ENCODE peak calls at places on chromosomes 4 and X, in six cellular contexts. J is mammary epithelial cell, R is breast epithelium, X is lower lobe of right lung, V is Peyer's patch, Y is caudate nucleus. O is an unnamed sample.

GRCh38 chr4:153822316-153822715 is 33.4 kb upstream of the SFRP2 start:
- DNase-seq in J (peak), R (no peak), X (no peak), V (no peak), Y (no peak), O (no peak)

GRCh38 chrX:115687595-115687994 is 126.6 kb downstream of the PLS3 start:
- DNase-seq in J (no peak), R (no peak), X (no peak), V (no peak), Y (no peak), O (no peak)

GRCh38 chrX:49184294-49185061 is 1.7 kb downstream of the PRICKLE3 start:
- DNase-seq in J (peak), R (peak), X (peak), V (peak), Y (peak), O (no peak)

GRCh38 chr4:96097040-96097607 is 257.2 kb downstream of the PDHA2 start:
- DNase-seq in J (peak), R (no peak), X (no peak), V (no peak), Y (no peak), O (no peak)

GRCh38 chr4:15976456-15977096 is 13.6 kb upstream of the FGFBP2 start:
- DNase-seq in J (no peak), R (no peak), X (no peak), V (no peak), Y (no peak), O (no peak)

GRCh38 chr4:4559596-4559995 is 17.7 kb upstream of the STX18 start:
- DNase-seq in J (peak), R (no peak), X (no peak), V (no peak), Y (no peak), O (no peak)

GRCh38 chr4:3747582-3747906 is 18.6 kb upstream of the ADRA2C start:
- DNase-seq in J (no peak), R (no peak), X (no peak), V (no peak), Y (no peak), O (no peak)

GRCh38 chr4:47662975-47663374 is 174.9 kb downstream of the CORIN start:
- DNase-seq in J (no peak), R (no peak), X (no peak), V (no peak), Y (no peak), O (no peak)

GRCh38 chr4:176422031-176422430 is 102.3 kb downstream of the SPCS3 start:
- DNase-seq in J (no peak), R (no peak), X (no peak), V (no peak), Y (no peak), O (no peak)

GRCh38 chrX:109840585-109840984 is 107.5 kb upstream of the ACSL4 start:
- DNase-seq in J (peak), R (no peak), X (no peak), V (no peak), Y (peak), O (peak)

GRCh38 chr4:81049861-81050423 is 19.4 kb downstream of the BMP3 start:
- DNase-seq in J (no peak), R (no peak), X (no peak), V (no peak), Y (no peak), O (no peak)

GRCh38 chr4:123418486-123418931 is 21.9 kb downstream of the SPRY1 start:
- DNase-seq in J (peak), R (no peak), X (no peak), V (no peak), Y (no peak), O (no peak)

GRCh38 chr4:2388430-2389182 is 29.8 kb downstream of the ZFYVE28 start:
- DNase-seq in J (no peak), R (no peak), X (no peak), V (no peak), Y (no peak), O (no peak)

GRCh38 chr4:6402566-6403399 is 69.6 kb downstream of the PPP2R2C start:
- DNase-seq in J (no peak), R (no peak), X (no peak), V (no peak), Y (no peak), O (no peak)

GRCh38 chrX:48616575-48616974 is 19.3 kb downstream of the WDR13 start:
- DNase-seq in J (no peak), R (no peak), X (no peak), V (no peak), Y (no peak), O (no peak)

GRCh38 chr4:185773419-185773818 is 38.6 kb downstream of the SORBS2 start:
- DNase-seq in J (no peak), R (no peak), X (peak), V (no peak), Y (no peak), O (no peak)

GRCh38 chr4:174918058-174918457 is at the start of gene ADAM29:
- DNase-seq in J (no peak), R (no peak), X (no peak), V (no peak), Y (no peak), O (no peak)
- H3K27ac ChIP-seq in J (no peak), R (no peak), X (no peak), V (no peak), Y (no peak), O (no peak)

GRCh38 chr4:141099326-141099725 is 33.9 kb downstream of the RNF150 start:
- DNase-seq in J (no peak), R (no peak), X (no peak), V (no peak), Y (no peak), O (no peak)

GRCh38 chr4:141102367-141102766 is 30.9 kb downstream of the RNF150 start:
- DNase-seq in J (peak), R (no peak), X (no peak), V (no peak), Y (no peak), O (no peak)

GRCh38 chr4:141098163-141098562 is 35.1 kb downstream of the RNF150 start:
- DNase-seq in J (no peak), R (no peak), X (no peak), V (no peak), Y (no peak), O (no peak)
- H3K27ac ChIP-seq in J (no peak), R (no peak), X (no peak), V (no peak), Y (no peak), O (no peak)

GRCh38 chr4:48899432-48899749 is 7.2 kb downstream of the OCIAD2 start:
- DNase-seq in J (no peak), R (no peak), X (no peak), V (no peak), Y (no peak), O (no peak)
- H3K27ac ChIP-seq in J (no peak), R (no peak), X (no peak), V (no peak), Y (no peak), O (no peak)

GRCh38 chrX:122087353-122087752 is 1039.9 kb downstream of the GLUD2 start:
- DNase-seq in J (no peak), R (no peak), X (no peak), V (no peak), Y (no peak), O (no peak)
- H3K27ac ChIP-seq in J (no peak), R (peak), X (no peak), V (no peak), Y (no peak), O (no peak)

DNA sequence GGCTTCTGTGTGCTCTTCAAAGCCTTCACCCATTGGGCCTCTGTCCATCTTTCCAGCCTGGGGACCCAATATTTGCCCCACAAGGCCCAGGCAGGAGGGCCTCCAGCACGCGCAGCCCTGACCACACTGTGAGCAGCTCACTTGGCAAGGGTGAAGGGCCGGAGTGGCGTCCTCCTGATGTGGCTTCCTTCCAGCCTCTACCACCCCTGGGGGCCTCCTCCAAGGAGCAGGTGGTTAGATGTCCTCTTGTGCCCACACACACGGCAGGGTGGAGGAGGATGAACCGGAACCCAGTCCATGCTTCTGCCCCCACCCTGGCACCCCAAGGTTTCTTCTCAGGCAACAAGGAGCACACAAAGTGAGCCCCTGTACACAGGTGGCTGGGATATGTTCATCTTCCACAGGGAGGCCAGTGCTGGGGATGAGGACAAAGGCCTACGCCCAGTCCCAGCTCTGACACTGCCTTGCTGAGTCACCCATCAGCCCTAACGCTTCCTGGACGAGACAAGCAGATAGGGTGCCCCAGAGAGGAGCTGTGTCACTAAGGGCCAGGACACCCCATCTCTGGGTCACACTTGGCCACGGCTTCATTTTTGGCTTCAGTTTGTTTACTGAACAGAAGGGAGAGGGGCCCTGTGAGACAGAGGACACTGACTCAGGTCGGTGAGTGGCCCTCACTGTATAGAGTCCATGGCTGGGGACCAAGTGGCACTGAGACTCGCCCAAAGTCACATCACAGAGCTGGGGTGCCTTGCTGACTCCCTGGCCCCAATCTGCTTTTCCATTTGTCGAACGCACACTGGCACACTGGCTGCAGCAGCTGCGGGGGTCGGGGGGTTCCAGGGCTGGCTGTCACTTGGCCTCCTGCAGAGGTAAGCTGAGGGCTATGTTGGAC is 1.9 kb downstream of the UBL4A start:
- DNase-seq in J (no peak), R (no peak), X (no peak), V (no peak), Y (no peak), O (no peak)
- H3K27ac ChIP-seq in J (no peak), R (no peak), X (no peak), V (no peak), Y (no peak), O (no peak)

GRCh38 chr4:7805533-7806079 is 134.1 kb downstream of the AFAP1 start:
- DNase-seq in J (peak), R (peak), X (peak), V (no peak), Y (no peak), O (no peak)
- H3K27ac ChIP-seq in J (no peak), R (peak), X (peak), V (peak), Y (peak), O (no peak)